ENCODE peak calls at places on chromosome 13, in nine cellular contexts. One of them, this sample, is unnamed.

GRCh38 chr13:79637086-79637763 is 156.3 kb downstream of the NDFIP2 start:
- DNase-seq in endothelial cell of umbilical vein: no peak
- DNase-seq in CD8-positive, alpha-beta memory T cell: no peak
- DNase-seq in CD8-positive, alpha-beta T cell: no peak
- DNase-seq in neural progenitor cell: no peak
- DNase-seq in OCI-LY7: no peak
- DNase-seq in transverse colon: no peak
- DNase-seq in CD4-positive, CD25-positive, alpha-beta regulatory T cell: no peak
- DNase-seq in neuronal stem cell: no peak
- DNase-seq in this sample: no peak

GRCh38 chr13:47420568-47420967 is 523.7 kb upstream of the HTR2A start:
- DNase-seq in neural progenitor cell: no peak
- DNase-seq in neuronal stem cell: no peak
- DNase-seq in OCI-LY7: no peak
- DNase-seq in CD4-positive, CD25-positive, alpha-beta regulatory T cell: no peak
- DNase-seq in endothelial cell of umbilical vein: no peak
- DNase-seq in CD8-positive, alpha-beta memory T cell: no peak
- DNase-seq in CD8-positive, alpha-beta T cell: no peak
- DNase-seq in transverse colon: no peak
- DNase-seq in this sample: no peak

GRCh38 chr13:27080018-27080948 is 91.3 kb downstream of the USP12 start:
- DNase-seq in CD8-positive, alpha-beta memory T cell: no peak
- DNase-seq in transverse colon: peak; percentile 9
- DNase-seq in neural progenitor cell: no peak
- DNase-seq in neuronal stem cell: no peak
- DNase-seq in endothelial cell of umbilical vein: no peak
- DNase-seq in CD4-positive, CD25-positive, alpha-beta regulatory T cell: no peak
- DNase-seq in OCI-LY7: no peak
- DNase-seq in CD8-positive, alpha-beta T cell: no peak
- DNase-seq in this sample: no peak

GRCh38 chr13:110113284-110113764 is 193.6 kb downstream of the COL4A1 start:
- DNase-seq in OCI-LY7: no peak
- DNase-seq in endothelial cell of umbilical vein: no peak
- DNase-seq in CD8-positive, alpha-beta T cell: no peak
- DNase-seq in neural progenitor cell: no peak
- DNase-seq in CD4-positive, CD25-positive, alpha-beta regulatory T cell: no peak
- DNase-seq in CD8-positive, alpha-beta memory T cell: no peak
- DNase-seq in neuronal stem cell: no peak
- DNase-seq in transverse colon: no peak
- DNase-seq in this sample: no peak

GRCh38 chr13:30504081-30504480 is 38.3 kb upstream of the HMGB1 start:
- DNase-seq in OCI-LY7: no peak
- DNase-seq in CD8-positive, alpha-beta T cell: no peak
- DNase-seq in CD4-positive, CD25-positive, alpha-beta regulatory T cell: no peak
- DNase-seq in neuronal stem cell: no peak
- DNase-seq in transverse colon: no peak
- DNase-seq in CD8-positive, alpha-beta memory T cell: no peak
- DNase-seq in neural progenitor cell: no peak
- DNase-seq in endothelial cell of umbilical vein: no peak
- DNase-seq in this sample: no peak

GRCh38 chr13:40061466-40062450 is 406.3 kb downstream of the COG6 start:
- DNase-seq in CD8-positive, alpha-beta memory T cell: no peak
- DNase-seq in transverse colon: no peak
- DNase-seq in endothelial cell of umbilical vein: no peak
- DNase-seq in neural progenitor cell: no peak
- DNase-seq in CD4-positive, CD25-positive, alpha-beta regulatory T cell: no peak
- DNase-seq in OCI-LY7: no peak
- DNase-seq in neuronal stem cell: no peak
- DNase-seq in CD8-positive, alpha-beta T cell: no peak
- DNase-seq in this sample: no peak

GRCh38 chr13:23450340-23451046 is 17.0 kb upstream of the SACS start:
- DNase-seq in OCI-LY7: no peak
- DNase-seq in neuronal stem cell: no peak
- DNase-seq in neural progenitor cell: no peak
- DNase-seq in transverse colon: no peak
- DNase-seq in CD8-positive, alpha-beta T cell: no peak
- DNase-seq in CD4-positive, CD25-positive, alpha-beta regulatory T cell: no peak
- DNase-seq in CD8-positive, alpha-beta memory T cell: no peak
- DNase-seq in endothelial cell of umbilical vein: no peak
- DNase-seq in this sample: no peak

GRCh38 chr13:65310663-65311328 is 1919.3 kb downstream of the PCDH9 start:
- DNase-seq in OCI-LY7: no peak
- DNase-seq in CD8-positive, alpha-beta memory T cell: no peak
- DNase-seq in CD4-positive, CD25-positive, alpha-beta regulatory T cell: no peak
- DNase-seq in neural progenitor cell: no peak
- DNase-seq in CD8-positive, alpha-beta T cell: no peak
- DNase-seq in transverse colon: no peak
- DNase-seq in neuronal stem cell: no peak
- DNase-seq in endothelial cell of umbilical vein: no peak
- DNase-seq in this sample: no peak

GRCh38 chr13:58087566-58087965 is 456.0 kb downstream of the PCDH17 start:
- DNase-seq in CD8-positive, alpha-beta T cell: no peak
- DNase-seq in CD4-positive, CD25-positive, alpha-beta regulatory T cell: no peak
- DNase-seq in OCI-LY7: no peak
- DNase-seq in endothelial cell of umbilical vein: no peak
- DNase-seq in neuronal stem cell: no peak
- DNase-seq in neural progenitor cell: no peak
- DNase-seq in transverse colon: no peak
- DNase-seq in CD8-positive, alpha-beta memory T cell: no peak
- DNase-seq in this sample: no peak

GRCh38 chr13:86882835-86883234 is 788.3 kb upstream of the SLITRK5 start:
- DNase-seq in neural progenitor cell: no peak
- DNase-seq in CD4-positive, CD25-positive, alpha-beta regulatory T cell: no peak
- DNase-seq in transverse colon: no peak
- DNase-seq in CD8-positive, alpha-beta T cell: no peak
- DNase-seq in OCI-LY7: no peak
- DNase-seq in CD8-positive, alpha-beta memory T cell: no peak
- DNase-seq in endothelial cell of umbilical vein: no peak
- DNase-seq in neuronal stem cell: no peak
- DNase-seq in this sample: no peak

GRCh38 chr13:20799726-20800416 is 26.1 kb upstream of the EEF1AKMT1 start:
- DNase-seq in endothelial cell of umbilical vein: peak; percentile 28
- DNase-seq in neuronal stem cell: no peak
- DNase-seq in OCI-LY7: no peak
- DNase-seq in CD8-positive, alpha-beta memory T cell: no peak
- DNase-seq in CD4-positive, CD25-positive, alpha-beta regulatory T cell: no peak
- DNase-seq in CD8-positive, alpha-beta T cell: no peak
- DNase-seq in neural progenitor cell: no peak
- DNase-seq in transverse colon: no peak
- DNase-seq in this sample: no peak

GRCh38 chr13:46516624-46517318 is 36.2 kb upstream of the LRCH1 start:
- DNase-seq in endothelial cell of umbilical vein: no peak
- DNase-seq in CD8-positive, alpha-beta memory T cell: no peak
- DNase-seq in neural progenitor cell: peak; percentile 47
- DNase-seq in neuronal stem cell: no peak
- DNase-seq in transverse colon: no peak
- DNase-seq in OCI-LY7: no peak
- DNase-seq in CD4-positive, CD25-positive, alpha-beta regulatory T cell: no peak
- DNase-seq in CD8-positive, alpha-beta T cell: no peak
- DNase-seq in this sample: no peak

GRCh38 chr13:33508060-33508459 is 222.5 kb upstream of the STARD13 start:
- DNase-seq in neuronal stem cell: no peak
- DNase-seq in OCI-LY7: no peak
- DNase-seq in transverse colon: no peak
- DNase-seq in neural progenitor cell: no peak
- DNase-seq in CD4-positive, CD25-positive, alpha-beta regulatory T cell: no peak
- DNase-seq in endothelial cell of umbilical vein: no peak
- DNase-seq in CD8-positive, alpha-beta memory T cell: no peak
- DNase-seq in CD8-positive, alpha-beta T cell: no peak
- DNase-seq in this sample: no peak
- H3K27ac ChIP-seq in neuronal stem cell: no peak overlapping the region
- H3K27ac ChIP-seq in OCI-LY7: no peak overlapping the region
- H3K27ac ChIP-seq in transverse colon: no peak overlapping the region
- H3K27ac ChIP-seq in neural progenitor cell: no peak overlapping the region
- H3K27ac ChIP-seq in CD4-positive, CD25-positive, alpha-beta regulatory T cell: no peak overlapping the region
- H3K27ac ChIP-seq in endothelial cell of umbilical vein: no peak overlapping the region
- H3K27ac ChIP-seq in CD8-positive, alpha-beta memory T cell: no peak overlapping the region
- H3K27ac ChIP-seq in CD8-positive, alpha-beta T cell: no peak overlapping the region
- H3K27ac ChIP-seq in this sample: no peak overlapping the region

DNA sequence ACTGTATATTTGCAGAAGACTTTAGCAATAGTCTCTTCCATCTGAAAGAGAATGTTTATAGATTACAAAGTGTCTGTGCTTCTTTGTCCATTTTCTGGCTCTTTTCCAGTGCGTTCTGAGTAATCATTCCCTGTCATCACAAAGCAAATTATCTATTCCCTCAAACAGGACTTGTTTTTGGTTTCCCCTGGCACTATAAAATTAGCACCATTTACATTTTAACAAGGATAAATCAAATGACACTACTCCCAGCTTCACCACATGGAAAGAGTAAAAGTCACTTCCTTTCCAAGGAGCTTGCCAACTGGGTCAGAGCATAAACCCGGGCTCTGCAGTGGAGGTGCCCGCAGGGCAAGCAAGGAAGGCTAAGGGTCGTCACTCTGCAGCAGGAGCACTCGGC is 88.1 kb downstream of the SHISA2 start:
- DNase-seq in CD4-positive, CD25-positive, alpha-beta regulatory T cell: no peak
- DNase-seq in CD8-positive, alpha-beta memory T cell: no peak
- DNase-seq in transverse colon: no peak
- DNase-seq in OCI-LY7: no peak
- DNase-seq in CD8-positive, alpha-beta T cell: no peak
- DNase-seq in neural progenitor cell: no peak
- DNase-seq in endothelial cell of umbilical vein: peak; percentile 38
- DNase-seq in neuronal stem cell: no peak
- DNase-seq in this sample: no peak
- H3K27ac ChIP-seq in CD4-positive, CD25-positive, alpha-beta regulatory T cell: no peak overlapping the region
- H3K27ac ChIP-seq in CD8-positive, alpha-beta memory T cell: no peak overlapping the region
- H3K27ac ChIP-seq in transverse colon: no peak overlapping the region
- H3K27ac ChIP-seq in OCI-LY7: no peak overlapping the region
- H3K27ac ChIP-seq in CD8-positive, alpha-beta T cell: no peak overlapping the region
- H3K27ac ChIP-seq in neural progenitor cell: no peak overlapping the region
- H3K27ac ChIP-seq in endothelial cell of umbilical vein: no peak overlapping the region
- H3K27ac ChIP-seq in neuronal stem cell: no peak overlapping the region
- H3K27ac ChIP-seq in this sample: peak overlapping the region; percentile 49

DNA sequence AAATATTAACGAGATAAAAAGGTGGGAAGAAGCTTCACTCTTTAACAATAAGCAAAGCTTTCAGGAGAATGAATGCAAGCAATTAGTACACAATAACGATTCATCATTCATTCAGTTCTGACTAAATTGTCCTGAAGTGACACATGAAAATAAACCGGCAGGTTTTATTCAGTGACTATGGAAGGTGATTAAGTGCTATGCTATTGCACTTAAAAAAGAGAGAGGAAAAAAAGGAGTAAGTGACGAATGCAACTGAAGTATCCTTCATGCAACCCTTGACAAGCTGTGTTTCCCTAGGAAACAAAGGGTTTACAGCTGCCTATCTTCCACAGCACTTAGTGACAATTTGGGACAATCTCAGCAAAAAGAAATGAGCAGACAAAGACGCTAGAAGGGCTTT is 1.4 kb downstream of the LIG4 start:
- DNase-seq in neuronal stem cell: no peak
- DNase-seq in OCI-LY7: no peak
- DNase-seq in CD8-positive, alpha-beta memory T cell: no peak
- DNase-seq in transverse colon: no peak
- DNase-seq in CD4-positive, CD25-positive, alpha-beta regulatory T cell: no peak
- DNase-seq in CD8-positive, alpha-beta T cell: no peak
- DNase-seq in neural progenitor cell: peak; percentile 13
- DNase-seq in endothelial cell of umbilical vein: no peak
- DNase-seq in this sample: no peak
- H3K27ac ChIP-seq in neuronal stem cell: no peak overlapping the region
- H3K27ac ChIP-seq in OCI-LY7: peak overlapping the region; percentile 87
- H3K27ac ChIP-seq in CD8-positive, alpha-beta memory T cell: no peak overlapping the region
- H3K27ac ChIP-seq in transverse colon: no peak overlapping the region
- H3K27ac ChIP-seq in CD4-positive, CD25-positive, alpha-beta regulatory T cell: peak overlapping the region; percentile 65
- H3K27ac ChIP-seq in CD8-positive, alpha-beta T cell: no peak overlapping the region
- H3K27ac ChIP-seq in neural progenitor cell: no peak overlapping the region
- H3K27ac ChIP-seq in endothelial cell of umbilical vein: no peak overlapping the region
- H3K27ac ChIP-seq in this sample: no peak overlapping the region

GRCh38 chr13:98641075-98641474 is 64.2 kb upstream of the STK24 start:
- DNase-seq in endothelial cell of umbilical vein: no peak
- DNase-seq in CD8-positive, alpha-beta memory T cell: no peak
- DNase-seq in neural progenitor cell: no peak
- DNase-seq in CD8-positive, alpha-beta T cell: no peak
- DNase-seq in transverse colon: no peak
- DNase-seq in neuronal stem cell: no peak
- DNase-seq in CD4-positive, CD25-positive, alpha-beta regulatory T cell: no peak
- DNase-seq in OCI-LY7: no peak
- DNase-seq in this sample: no peak
- H3K27ac ChIP-seq in endothelial cell of umbilical vein: no peak overlapping the region
- H3K27ac ChIP-seq in CD8-positive, alpha-beta memory T cell: no peak overlapping the region
- H3K27ac ChIP-seq in neural progenitor cell: no peak overlapping the region
- H3K27ac ChIP-seq in CD8-positive, alpha-beta T cell: no peak overlapping the region
- H3K27ac ChIP-seq in transverse colon: no peak overlapping the region
- H3K27ac ChIP-seq in neuronal stem cell: no peak overlapping the region
- H3K27ac ChIP-seq in CD4-positive, CD25-positive, alpha-beta regulatory T cell: no peak overlapping the region
- H3K27ac ChIP-seq in OCI-LY7: no peak overlapping the region
- H3K27ac ChIP-seq in this sample: no peak overlapping the region

GRCh38 chr13:52999093-52999696 is 29.4 kb upstream of the OLFM4 start:
- DNase-seq in endothelial cell of umbilical vein: no peak
- DNase-seq in neural progenitor cell: no peak
- DNase-seq in neuronal stem cell: no peak
- DNase-seq in CD4-positive, CD25-positive, alpha-beta regulatory T cell: no peak
- DNase-seq in CD8-positive, alpha-beta T cell: no peak
- DNase-seq in transverse colon: no peak
- DNase-seq in OCI-LY7: no peak
- DNase-seq in CD8-positive, alpha-beta memory T cell: no peak
- DNase-seq in this sample: no peak

GRCh38 chr13:52995946-52996345 is 32.7 kb upstream of the OLFM4 start:
- DNase-seq in CD8-positive, alpha-beta memory T cell: no peak
- DNase-seq in endothelial cell of umbilical vein: no peak
- DNase-seq in transverse colon: no peak
- DNase-seq in neural progenitor cell: no peak
- DNase-seq in CD4-positive, CD25-positive, alpha-beta regulatory T cell: no peak
- DNase-seq in OCI-LY7: no peak
- DNase-seq in CD8-positive, alpha-beta T cell: no peak
- DNase-seq in neuronal stem cell: no peak
- DNase-seq in this sample: no peak

GRCh38 chr13:53001444-53001843 is 27.2 kb upstream of the OLFM4 start:
- DNase-seq in transverse colon: no peak
- DNase-seq in neural progenitor cell: no peak
- DNase-seq in CD8-positive, alpha-beta T cell: no peak
- DNase-seq in OCI-LY7: no peak
- DNase-seq in endothelial cell of umbilical vein: no peak
- DNase-seq in CD4-positive, CD25-positive, alpha-beta regulatory T cell: no peak
- DNase-seq in neuronal stem cell: no peak
- DNase-seq in CD8-positive, alpha-beta memory T cell: no peak
- DNase-seq in this sample: no peak

GRCh38 chr13:53001871-53002270 is 26.7 kb upstream of the OLFM4 start:
- DNase-seq in CD8-positive, alpha-beta T cell: no peak
- DNase-seq in OCI-LY7: no peak
- DNase-seq in CD4-positive, CD25-positive, alpha-beta regulatory T cell: no peak
- DNase-seq in CD8-positive, alpha-beta memory T cell: no peak
- DNase-seq in neuronal stem cell: no peak
- DNase-seq in endothelial cell of umbilical vein: no peak
- DNase-seq in transverse colon: no peak
- DNase-seq in neural progenitor cell: no peak
- DNase-seq in this sample: no peak

GRCh38 chr13:52998290-52998876 is 30.2 kb upstream of the OLFM4 start:
- DNase-seq in CD4-positive, CD25-positive, alpha-beta regulatory T cell: no peak
- DNase-seq in neuronal stem cell: no peak
- DNase-seq in endothelial cell of umbilical vein: no peak
- DNase-seq in OCI-LY7: no peak
- DNase-seq in transverse colon: no peak
- DNase-seq in CD8-positive, alpha-beta T cell: no peak
- DNase-seq in CD8-positive, alpha-beta memory T cell: no peak
- DNase-seq in neural progenitor cell: no peak
- DNase-seq in this sample: no peak
- H3K27ac ChIP-seq in CD4-positive, CD25-positive, alpha-beta regulatory T cell: no peak overlapping the region
- H3K27ac ChIP-seq in neuronal stem cell: no peak overlapping the region
- H3K27ac ChIP-seq in endothelial cell of umbilical vein: no peak overlapping the region
- H3K27ac ChIP-seq in OCI-LY7: no peak overlapping the region
- H3K27ac ChIP-seq in transverse colon: no peak overlapping the region
- H3K27ac ChIP-seq in CD8-positive, alpha-beta T cell: no peak overlapping the region
- H3K27ac ChIP-seq in CD8-positive, alpha-beta memory T cell: no peak overlapping the region
- H3K27ac ChIP-seq in neural progenitor cell: no peak overlapping the region
- H3K27ac ChIP-seq in this sample: no peak overlapping the region

GRCh38 chr13:35729926-35730627 is 253.6 kb upstream of the MAB21L1 start:
- DNase-seq in CD8-positive, alpha-beta memory T cell: no peak
- DNase-seq in endothelial cell of umbilical vein: no peak
- DNase-seq in neural progenitor cell: no peak
- DNase-seq in neuronal stem cell: no peak
- DNase-seq in transverse colon: no peak
- DNase-seq in CD8-positive, alpha-beta T cell: no peak
- DNase-seq in OCI-LY7: no peak
- DNase-seq in CD4-positive, CD25-positive, alpha-beta regulatory T cell: no peak
- DNase-seq in this sample: no peak
- H3K27ac ChIP-seq in CD8-positive, alpha-beta memory T cell: no peak overlapping the region
- H3K27ac ChIP-seq in endothelial cell of umbilical vein: no peak overlapping the region
- H3K27ac ChIP-seq in neural progenitor cell: no peak overlapping the region
- H3K27ac ChIP-seq in neuronal stem cell: no peak overlapping the region
- H3K27ac ChIP-seq in transverse colon: no peak overlapping the region
- H3K27ac ChIP-seq in CD8-positive, alpha-beta T cell: no peak overlapping the region
- H3K27ac ChIP-seq in OCI-LY7: no peak overlapping the region
- H3K27ac ChIP-seq in CD4-positive, CD25-positive, alpha-beta regulatory T cell: no peak overlapping the region
- H3K27ac ChIP-seq in this sample: no peak overlapping the region